ENCODE peak calls at places on chromosome 20, in four cellular contexts. E, F, Z and M are unnamed samples.
A peak's percentile ranks its signal among the peaks of the same experiment; 100 is the strongest.

GRCh38 chr20:46354920-46355654 is 46.8 kb upstream of the CDH22 start:
- DNase-seq in E (no peak), F (no peak), Z (no peak), M (no peak)

GRCh38 chr20:571754-572331 is 28.3 kb upstream of the CSNK2A1 start:
- DNase-seq in E (peak; percentile 85), F (no peak), Z (peak; percentile 61), M (no peak)

GRCh38 chr20:12827796-12828406 is 180.9 kb upstream of the SPTLC3 start:
- DNase-seq in E (peak; percentile 26), F (no peak), Z (no peak), M (peak; percentile 6)

GRCh38 chr20:5864873-5865582 is 85.3 kb downstream of the TRMT6 start:
- DNase-seq in E (no peak), F (peak; percentile 67), Z (no peak), M (peak; percentile 72)

GRCh38 chr20:23668477-23668951 is 20.3 kb downstream of the CST4 start:
- DNase-seq in E (peak; percentile 79), F (peak; percentile 50), Z (peak; percentile 76), M (peak; percentile 72)

GRCh38 chr20:37526839-37527637 is 638 bp downstream of the BLCAP start:
- DNase-seq in E (peak; percentile 67), F (peak; percentile 27), Z (no peak), M (peak; percentile 53)

GRCh38 chr20:37527638-37528441 is at the start of gene BLCAP:
- DNase-seq in E (peak; percentile 93), F (peak; percentile 78), Z (peak; percentile 90), M (peak; percentile 90)

GRCh38 chr20:57849868-57850215 is 140.0 kb upstream of the PMEPA1 start:
- DNase-seq in E (no peak), F (no peak), Z (peak; percentile 4), M (no peak)

GRCh38 chr20:10848810-10849370 is 175.1 kb upstream of the JAG1 start:
- DNase-seq in E (peak; percentile 80), F (peak; percentile 94), Z (peak; percentile 30), M (peak; percentile 94)

GRCh38 chr20:23272176-23273029 is 78.2 kb upstream of the NXT1 start:
- DNase-seq in E (no peak), F (no peak), Z (no peak), M (no peak)

GRCh38 chr20:40860487-40860902 is 168.1 kb upstream of the TOP1 start:
- DNase-seq in E (peak; percentile 14), F (peak; percentile 70), Z (no peak), M (peak; percentile 92)

GRCh38 chr20:38842558-38842981 is 37.1 kb downstream of the PPP1R16B start:
- DNase-seq in E (no peak), F (no peak), Z (no peak), M (no peak)

GRCh38 chr20:58447733-58448391 is 58.8 kb downstream of the VAPB start:
- DNase-seq in E (peak; percentile 82), F (peak; percentile 58), Z (peak; percentile 73), M (peak; percentile 71)

GRCh38 chr20:53337419-53338101 is 256.1 kb downstream of the ZNF217 start:
- DNase-seq in E (no peak), F (no peak), Z (no peak), M (peak; percentile 35)

GRCh38 chr20:20710847-20711315 is 1.6 kb downstream of the RALGAPA2 start:
- DNase-seq in E (no peak), F (no peak), Z (no peak), M (no peak)

GRCh38 chr20:46037036-46037435 is 8.0 kb downstream of the SLC12A5 start:
- DNase-seq in E (no peak), F (no peak), Z (no peak), M (no peak)

GRCh38 chr20:53793783-53794383 is 200.2 kb upstream of the ZNF217 start:
- DNase-seq in E (no peak), F (no peak), Z (no peak), M (no peak)

GRCh38 chr20:12835999-12836398 is 172.8 kb upstream of the SPTLC3 start:
- DNase-seq in E (peak; percentile 84), F (no peak), Z (no peak), M (peak; percentile 1)

GRCh38 chr20:53654932-53655674 is 61.5 kb upstream of the ZNF217 start:
- DNase-seq in E (no peak), F (no peak), Z (no peak), M (peak; percentile 21)

GRCh38 chr20:33967126-33967525 is 26.6 kb upstream of the RALY start:
- DNase-seq in E (no peak), F (no peak), Z (no peak), M (no peak)

GRCh38 chr20:62136283-62137091 is 6.7 kb downstream of the PSMA7 start:
- DNase-seq in E (peak; percentile 80), F (peak; percentile 68), Z (peak; percentile 70), M (peak; percentile 73)

GRCh38 chr20:3377644-3378043 is 29.8 kb downstream of the DNAAF9 start:
- DNase-seq in E (peak; percentile 24), F (no peak), Z (no peak), M (no peak)

GRCh38 chr20:62811720-62812119 is 5.1 kb upstream of the COL9A3 start:
- DNase-seq in E (no peak), F (no peak), Z (no peak), M (no peak)

GRCh38 chr20:41586784-41587183 is 31.4 kb downstream of the CHD6 start:
- DNase-seq in E (no peak), F (no peak), Z (no peak), M (no peak)

DNA sequence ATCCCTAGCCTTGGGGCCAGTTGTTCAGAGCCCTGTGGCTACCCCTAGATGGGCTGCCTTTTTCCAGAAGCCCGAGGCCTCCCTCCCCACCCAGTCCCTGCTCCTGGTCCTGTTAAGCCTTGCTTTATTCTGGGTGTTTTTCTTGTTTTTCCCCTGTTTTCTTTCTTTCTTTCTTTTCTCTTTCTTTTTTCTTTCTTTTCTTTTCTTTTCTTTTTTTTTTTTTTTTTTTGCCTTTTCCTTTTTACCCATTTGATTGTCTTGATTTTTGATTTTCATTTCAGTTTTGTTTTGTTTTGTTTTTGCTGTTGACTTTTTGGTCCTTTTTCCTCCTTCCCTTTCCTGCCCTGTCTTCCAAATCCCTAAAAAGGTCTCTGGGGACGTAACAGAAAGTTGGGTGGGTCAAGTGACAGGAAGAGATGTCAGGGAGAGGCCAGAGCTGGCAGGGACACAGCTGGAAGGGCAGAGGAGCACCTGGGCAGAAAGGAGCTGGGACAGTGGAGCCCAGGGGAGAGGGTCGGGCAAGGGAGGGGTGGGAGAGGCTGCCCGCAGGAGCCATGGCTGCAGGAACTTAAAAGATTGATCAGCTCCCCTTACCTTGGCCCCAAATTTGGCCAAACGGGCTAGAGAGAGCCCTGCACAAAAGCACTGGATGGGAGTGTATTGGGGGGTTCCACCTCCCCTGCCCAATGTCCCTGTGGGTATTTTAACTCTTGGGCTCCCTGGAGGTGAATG is 27.6 kb downstream of the MYH7B start:
- DNase-seq in E (no peak), F (no peak), Z (no peak), M (no peak)
- H3K18ac ChIP-seq in E (no peak overlapping the region), F (no peak overlapping the region), Z (no peak overlapping the region), M (no peak overlapping the region)

GRCh38 chr20:19621072-19621471 is 137.0 kb upstream of the RIN2 start:
- DNase-seq in E (peak; percentile 50), F (peak; percentile 2), Z (no peak), M (no peak)
- H3K4me2 ChIP-seq in E (no peak overlapping the region), F (no peak overlapping the region), Z (no peak overlapping the region), M (no peak overlapping the region)

DNA sequence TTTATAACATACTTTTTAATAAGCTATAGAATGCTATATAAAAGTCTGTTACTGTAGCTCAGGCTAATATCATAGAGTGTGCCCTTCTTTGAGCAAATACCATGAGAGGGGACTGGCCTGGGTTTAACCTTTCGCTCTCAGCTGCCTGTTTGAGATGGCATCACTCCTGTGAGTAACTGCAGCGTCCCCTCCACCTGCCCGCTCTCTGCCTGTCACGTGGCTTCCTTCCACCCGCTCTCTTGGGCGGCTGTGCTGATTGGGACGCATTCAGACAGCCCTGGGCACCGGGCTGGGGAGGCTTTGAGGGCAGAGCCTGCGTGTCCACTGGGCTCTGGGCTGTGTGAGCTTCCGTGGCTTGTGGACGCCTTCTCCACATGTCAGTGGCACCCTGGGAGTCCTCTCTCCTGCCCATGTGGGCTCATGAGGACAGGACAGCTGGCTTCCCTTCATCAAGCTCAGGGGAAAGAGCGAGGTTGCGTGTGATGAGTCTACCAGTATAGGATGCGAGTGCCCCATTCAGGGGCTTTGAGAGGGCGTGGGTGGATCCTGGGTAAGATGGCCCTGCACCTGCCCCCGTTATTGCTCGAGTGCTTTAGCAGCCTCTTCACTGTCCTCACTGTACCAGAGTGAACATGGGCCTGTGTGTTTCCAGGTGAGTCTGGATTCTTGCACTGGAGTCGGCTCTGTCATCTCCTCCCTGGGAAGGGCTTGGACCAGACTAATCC is 10.7 kb upstream of the C20orf204 start:
- DNase-seq in E (no peak), F (no peak), Z (no peak), M (no peak)
- H2BK15ac ChIP-seq in E (no peak overlapping the region), F (no peak overlapping the region), Z (no peak overlapping the region), M (no peak overlapping the region)

GRCh38 chr20:43386878-43387277 is 70.8 kb upstream of the SRSF6 start:
- DNase-seq in E (no peak), F (no peak), Z (no peak), M (no peak)
- H3K18ac ChIP-seq in E (no peak overlapping the region), F (no peak overlapping the region), Z (no peak overlapping the region), M (no peak overlapping the region)

GRCh38 chr20:49704932-49705336 is 8.7 kb downstream of the B4GALT5 start:
- DNase-seq in E (no peak), F (no peak), Z (no peak), M (no peak)

GRCh38 chr20:49700411-49701185 is 13.1 kb downstream of the B4GALT5 start:
- DNase-seq in E (no peak), F (peak; percentile 81), Z (no peak), M (peak; percentile 84)

GRCh38 chr20:49701313-49701731 is 12.4 kb downstream of the B4GALT5 start:
- DNase-seq in E (no peak), F (peak; percentile 43), Z (no peak), M (no peak)

GRCh38 chr20:49699200-49699992 is 14.3 kb downstream of the B4GALT5 start:
- DNase-seq in E (no peak), F (peak; percentile 67), Z (no peak), M (peak; percentile 64)

GRCh38 chr20:49701916-49702315 is 11.8 kb downstream of the B4GALT5 start:
- DNase-seq in E (no peak), F (no peak), Z (no peak), M (no peak)
- H3K4me2 ChIP-seq in E (no peak overlapping the region), F (no peak overlapping the region), Z (no peak overlapping the region), M (no peak overlapping the region)

DNA sequence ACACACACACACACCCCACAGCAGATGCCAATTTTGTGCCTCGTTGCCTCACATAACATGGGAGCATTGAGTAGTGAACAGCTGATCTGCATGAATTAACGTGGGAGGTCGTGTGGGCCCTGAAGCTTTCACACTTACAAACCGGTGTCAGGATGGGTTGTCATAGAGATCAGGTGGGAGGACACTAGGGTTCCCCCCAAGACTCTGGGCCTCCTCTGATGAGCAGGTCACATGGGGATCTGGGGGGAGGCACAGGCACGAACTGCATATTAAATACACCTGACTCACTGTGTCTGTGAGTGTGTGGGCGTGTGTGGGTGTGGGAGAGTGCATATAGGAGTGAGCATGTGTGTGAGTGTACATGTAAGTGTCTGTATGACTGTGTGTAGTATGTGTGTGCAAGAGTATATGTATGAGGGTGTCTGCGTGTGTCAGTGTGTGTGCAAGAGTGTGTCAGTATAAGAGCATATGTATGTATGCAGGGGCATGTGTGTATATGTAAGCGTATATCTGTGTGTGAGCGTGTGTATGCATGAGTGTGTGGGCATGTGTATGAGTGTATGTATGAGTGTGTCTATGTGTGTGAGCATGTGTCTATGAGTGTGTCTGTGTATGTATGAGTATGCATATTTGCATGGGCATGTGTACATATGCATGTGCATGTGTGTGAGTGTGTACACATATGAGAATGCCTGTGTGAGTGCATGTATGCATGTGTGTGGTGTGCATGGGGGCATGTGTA is 370.4 kb downstream of the PREX1 start:
- DNase-seq in E (no peak), F (no peak), Z (no peak), M (no peak)
- H2BK15ac ChIP-seq in E (no peak overlapping the region), F (no peak overlapping the region), Z (no peak overlapping the region), M (no peak overlapping the region)